ENCODE peak calls at places on chromosome 6, in eight cellular contexts. A is astrocyte of the spinal cord, I is transverse colon, W is A673, C is fibroblast of lung, E is fibroblast of mammary gland, P is heart left ventricle, S is endothelial cell of umbilical vein. G is an unnamed sample.

GRCh38 chr6:87705070-87705691 is 3.1 kb upstream of the AKIRIN2 start:
- DNase-seq in A (peak), P (no peak), I (no peak), S (no peak), C (peak), E (no peak), W (no peak), G (no peak)

GRCh38 chr6:72412709-72413044 is 209.2 kb upstream of the KCNQ5 start:
- DNase-seq in C (no peak), W (no peak), P (no peak), I (no peak), S (no peak), E (no peak), A (no peak), G (no peak)

GRCh38 chr6:12884983-12885382 is 168.4 kb downstream of the PHACTR1 start:
- DNase-seq in S (no peak), C (no peak), I (no peak), P (no peak), W (no peak), A (no peak), E (no peak), G (no peak)

GRCh38 chr6:167757291-167757690 is 69.4 kb upstream of the AFDN start:
- DNase-seq in E (no peak), C (no peak), A (no peak), S (no peak), W (no peak), P (no peak), I (no peak), G (no peak)

GRCh38 chr6:75493400-75494064 is at the start of gene FILIP1:
- DNase-seq in A (peak), C (no peak), I (peak), S (no peak), E (peak), W (peak), P (peak), G (no peak)

GRCh38 chr6:62371395-62371794 is 85.4 kb upstream of the KHDRBS2 start:
- DNase-seq in A (no peak), S (no peak), E (no peak), I (no peak), P (no peak), C (no peak), W (no peak), G (no peak)

GRCh38 chr6:105474234-105474633 is 71.4 kb upstream of the PREP start:
- DNase-seq in C (peak), W (no peak), P (no peak), A (peak), E (peak), I (no peak), S (no peak), G (no peak)

GRCh38 chr6:138004423-138005287 is 102.6 kb downstream of the PERP start:
- DNase-seq in I (no peak), A (peak), C (peak), W (peak), S (peak), P (no peak), E (peak), G (no peak)

GRCh38 chr6:98672681-98673475 is 161.5 kb upstream of the POU3F2 start:
- DNase-seq in A (peak), I (no peak), C (peak), S (no peak), P (no peak), E (no peak), W (peak), G (no peak)

GRCh38 chr6:2478200-2478599 is 232.8 kb upstream of the GMDS start:
- DNase-seq in W (no peak), S (no peak), A (peak), C (peak), P (no peak), E (peak), I (no peak), G (no peak)

GRCh38 chr6:108764580-108764950 is 83.7 kb upstream of the ARMC2 start:
- DNase-seq in C (no peak), I (no peak), W (no peak), E (no peak), A (no peak), S (peak), P (no peak), G (no peak)

GRCh38 chr6:19839237-19839546 is 2.0 kb downstream of the ID4 start:
- DNase-seq in S (no peak), I (no peak), C (peak), A (no peak), P (no peak), E (no peak), W (no peak), G (no peak)

GRCh38 chr6:37607949-37608348 is 89.7 kb downstream of the MDGA1 start:
- DNase-seq in P (no peak), A (peak), E (peak), I (no peak), C (peak), W (peak), S (peak), G (no peak)

GRCh38 chr6:89567635-89568390 is 70.7 kb downstream of the LYRM2 start:
- DNase-seq in C (no peak), E (no peak), A (no peak), W (no peak), P (no peak), S (no peak), I (no peak), G (no peak)

GRCh38 chr6:31559958-31560696 is 12.0 kb upstream of the LTA start:
- DNase-seq in E (peak), W (no peak), A (peak), P (peak), I (peak), S (peak), C (peak), G (no peak)

GRCh38 chr6:20180935-20181334 is 31.3 kb downstream of the MBOAT1 start:
- DNase-seq in P (no peak), W (no peak), I (no peak), E (no peak), S (no peak), A (no peak), C (peak), G (no peak)

GRCh38 chr6:35015996-35016395 is 125.1 kb downstream of the TCP11 start:
- DNase-seq in A (peak), S (no peak), E (no peak), W (no peak), C (peak), I (no peak), P (no peak), G (no peak)

GRCh38 chr6:108027054-108027453 is 47.5 kb downstream of the OSTM1 start:
- DNase-seq in A (no peak), S (no peak), E (no peak), C (no peak), W (no peak), I (no peak), P (no peak), G (no peak)

GRCh38 chr6:38725414-38726183 is 10.5 kb downstream of the DNAH8 start:
- DNase-seq in E (no peak), W (no peak), I (no peak), S (no peak), P (no peak), C (peak), A (no peak), G (no peak)

GRCh38 chr6:141482773-141483172 is 650.0 kb upstream of the GJE1 start:
- DNase-seq in E (peak), W (peak), A (no peak), I (no peak), C (no peak), P (no peak), S (no peak), G (no peak)

GRCh38 chr6:41080623-41081022 is 7.8 kb downstream of the NFYA start:
- DNase-seq in W (no peak), C (no peak), S (no peak), I (no peak), E (no peak), A (no peak), P (no peak), G (no peak)

GRCh38 chr6:149963462-149964242 is at the start of gene ULBP1:
- DNase-seq in S (peak), A (peak), C (peak), P (peak), W (peak), I (peak), E (peak), G (peak)

GRCh38 chr6:116651916-116652315 is 16.6 kb downstream of the ZUP1 start:
- DNase-seq in C (no peak), E (no peak), S (no peak), P (no peak), A (no peak), W (no peak), I (no peak), G (no peak)

GRCh38 chr6:37738216-37738615 is 40.5 kb upstream of the MDGA1 start:
- DNase-seq in I (no peak), W (no peak), C (no peak), E (no peak), P (no peak), A (no peak), S (no peak), G (no peak)

GRCh38 chr6:105798057-105798456 is 288.1 kb upstream of the PRDM1 start:
- DNase-seq in C (peak), P (no peak), E (peak), I (no peak), W (peak), S (no peak), A (no peak), G (no peak)

DNA sequence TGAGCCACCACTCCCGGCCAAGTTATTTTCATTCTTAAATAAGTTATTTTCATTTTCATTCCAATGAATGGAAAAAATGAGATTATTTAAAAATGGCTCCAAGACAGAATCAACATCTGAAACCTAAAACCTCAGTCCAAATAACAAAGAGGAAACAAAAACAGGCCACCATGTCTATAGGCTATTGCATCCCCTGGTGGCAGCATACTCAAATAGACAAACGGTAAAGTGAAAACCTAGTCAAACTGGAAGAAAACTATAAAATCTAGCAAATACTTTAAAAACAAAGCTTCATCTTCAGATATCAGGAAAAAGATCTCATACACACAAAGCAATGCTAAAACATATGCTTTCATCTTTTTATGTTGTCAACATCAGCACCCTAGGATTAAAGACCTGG is 20.9 kb downstream of the IL17A start:
- DNase-seq in W (no peak), E (no peak), P (no peak), A (no peak), S (no peak), I (no peak), C (no peak), G (no peak)
- TF ChIP-seq CTCF in W (peak), E (no peak), P (no peak), A (no peak), S (no peak), I (no peak), C (no peak), G (peak)

GRCh38 chr6:33030245-33030644 is 20.9 kb upstream of the HLA-DOA start:
- DNase-seq in A (no peak), S (no peak), I (no peak), E (no peak), C (no peak), P (no peak), W (no peak), G (no peak)
- TF ChIP-seq CTCF in A (no peak), S (no peak), I (no peak), E (no peak), C (no peak), P (no peak), W (no peak), G (no peak)

GRCh38 chr6:63440057-63440456 is 120.3 kb upstream of the LGSN start:
- DNase-seq in S (no peak), E (no peak), I (no peak), W (no peak), P (no peak), A (no peak), C (no peak), G (no peak)

GRCh38 chr6:63444768-63445167 is 125.0 kb upstream of the LGSN start:
- DNase-seq in A (no peak), S (no peak), P (no peak), E (no peak), I (no peak), C (no peak), W (no peak), G (no peak)

GRCh38 chr6:63442870-63443269 is 123.1 kb upstream of the LGSN start:
- DNase-seq in A (no peak), E (no peak), C (no peak), S (no peak), I (no peak), W (no peak), P (no peak), G (no peak)

GRCh38 chr6:63440594-63440993 is 120.8 kb upstream of the LGSN start:
- DNase-seq in P (no peak), I (no peak), E (no peak), W (no peak), S (no peak), C (no peak), A (no peak), G (no peak)

DNA sequence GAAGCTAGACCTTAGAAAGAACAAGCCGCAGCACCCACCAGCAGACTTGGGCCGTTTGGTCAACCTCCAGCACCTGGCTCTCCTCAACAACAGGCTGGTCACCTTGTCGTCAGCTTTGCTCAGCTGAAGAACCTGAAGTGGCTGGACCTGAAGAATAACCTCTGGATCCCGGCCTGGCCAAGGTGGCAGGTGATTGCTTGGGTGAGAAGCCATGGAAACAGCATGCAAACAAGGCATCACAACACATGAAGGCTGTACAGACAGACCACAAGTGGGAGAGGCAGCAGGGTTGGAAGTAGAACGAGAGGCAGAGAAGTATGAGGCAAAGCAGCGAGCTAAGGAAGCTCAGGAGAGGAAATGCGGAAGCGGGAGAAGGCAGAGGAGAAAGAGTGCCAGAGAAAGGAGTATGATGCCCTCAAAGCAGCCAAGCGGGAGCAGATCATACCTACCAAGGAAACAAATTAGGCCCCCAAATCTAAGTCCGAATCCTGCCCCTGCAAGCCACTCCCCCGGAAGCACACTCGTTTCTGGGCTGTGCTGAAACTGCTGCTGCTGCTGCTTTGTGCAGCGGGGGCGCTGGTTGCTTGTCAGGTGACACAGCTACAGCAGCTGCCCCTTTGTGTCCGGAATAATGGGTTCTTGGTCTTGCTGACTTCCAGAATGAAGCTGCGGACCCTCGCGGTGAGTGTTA is 121.6 kb upstream of the LGSN start:
- DNase-seq in E (no peak), S (no peak), I (no peak), P (no peak), A (no peak), W (no peak), C (no peak), G (no peak)
- TF ChIP-seq CTCF in E (no peak), S (no peak), I (no peak), P (no peak), A (no peak), W (no peak), C (no peak), G (no peak)

GRCh38 chr6:119148825-119149525 is 70.5 kb upstream of the FAM184A start:
- DNase-seq in E (peak), I (no peak), W (no peak), A (peak), P (no peak), C (peak), S (no peak), G (no peak)
- TF ChIP-seq CTCF in E (no peak), I (no peak), W (no peak), A (no peak), P (no peak), C (no peak), S (no peak), G (no peak)

DNA sequence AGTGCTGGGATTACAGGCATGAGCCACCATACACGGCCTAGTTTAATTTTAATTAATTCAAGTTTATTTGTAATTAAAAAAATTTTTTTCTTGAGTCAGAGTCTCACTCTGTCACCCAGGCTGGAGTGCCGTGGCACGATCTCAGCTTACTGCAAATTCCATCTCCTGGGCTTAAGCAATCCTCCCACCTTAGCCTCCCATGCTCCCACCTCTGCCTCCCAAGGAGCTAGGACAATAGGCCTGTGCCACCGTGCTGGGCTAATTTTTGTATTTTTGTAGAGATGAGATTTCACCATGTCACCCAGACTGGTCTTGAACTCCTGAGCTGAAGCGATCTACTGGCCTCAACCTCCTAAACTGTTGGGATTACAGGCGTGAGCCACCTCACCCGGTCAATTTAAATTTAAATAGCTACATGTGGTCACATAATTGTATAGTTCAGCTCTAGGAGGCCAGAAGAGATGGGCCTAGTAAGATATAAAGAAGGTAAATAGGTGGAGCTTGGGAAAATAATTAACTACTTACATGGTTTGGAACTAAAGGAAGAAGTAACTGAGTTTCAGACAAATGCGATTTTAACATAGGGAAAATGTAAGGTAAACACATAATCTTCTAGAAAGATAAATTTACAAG is 220.0 kb upstream of the CITED2 start:
- DNase-seq in E (no peak), W (no peak), P (no peak), C (no peak), A (no peak), S (no peak), I (peak), G (no peak)
- TF ChIP-seq CTCF in E (no peak), W (no peak), P (no peak), C (no peak), A (no peak), S (no peak), I (no peak), G (no peak)

GRCh38 chr6:32968770-32969684 is 633 bp downstream of the BRD2 start:
- DNase-seq in P (peak), A (peak), S (peak), C (peak), W (peak), E (peak), I (peak), G (peak)
- TF ChIP-seq CTCF in P (no peak), A (peak), S (no peak), C (peak), W (peak), E (peak), I (no peak), G (peak)

GRCh38 chr6:127515234-127515793 is 3.8 kb downstream of the MTCL3 start:
- DNase-seq in E (peak), W (peak), A (no peak), I (no peak), S (no peak), P (no peak), C (no peak), G (peak)
- TF ChIP-seq CTCF in E (no peak), W (peak), A (peak), I (no peak), S (no peak), P (no peak), C (no peak), G (peak)

GRCh38 chr6:16914184-16914583 is 152.9 kb upstream of the ATXN1 start:
- DNase-seq in I (no peak), E (no peak), A (no peak), C (no peak), S (no peak), P (no peak), W (no peak), G (no peak)
- TF ChIP-seq CTCF in I (no peak), E (no peak), A (no peak), C (no peak), S (no peak), P (no peak), W (no peak), G (no peak)